ENCODE peak calls at places on chromosome 2, in four cellular contexts. One of them, this sample, is unnamed.
A peak's percentile ranks its signal among the peaks of the same experiment; 100 is the strongest.

GRCh38 chr2:7281348-7281747 is 364.1 kb downstream of the RNF144A start:
- DNase-seq in AG09309: no peak
- DNase-seq in right lobe of liver: no peak
- DNase-seq in T47D: no peak
- DNase-seq in this sample: no peak

GRCh38 chr2:45607701-45608100 is 3.4 kb downstream of the SRBD1 start:
- DNase-seq in AG09309: no peak
- DNase-seq in right lobe of liver: no peak
- DNase-seq in T47D: peak; percentile 49
- DNase-seq in this sample: no peak

GRCh38 chr2:174322139-174322538 is 12.6 kb upstream of the SP9 start:
- DNase-seq in AG09309: no peak
- DNase-seq in right lobe of liver: no peak
- DNase-seq in T47D: no peak
- DNase-seq in this sample: no peak

GRCh38 chr2:27407798-27408491 is 1.4 kb downstream of the PPM1G start:
- DNase-seq in AG09309: no peak
- DNase-seq in right lobe of liver: no peak
- DNase-seq in T47D: peak; percentile 57
- DNase-seq in this sample: no peak

GRCh38 chr2:230661072-230661957 is 51.3 kb upstream of the CAB39 start:
- DNase-seq in AG09309: no peak
- DNase-seq in right lobe of liver: no peak
- DNase-seq in T47D: no peak
- DNase-seq in this sample: no peak

GRCh38 chr2:220533485-220533884 is 906.1 kb downstream of the SLC4A3 start:
- DNase-seq in AG09309: no peak
- DNase-seq in right lobe of liver: peak; percentile 20
- DNase-seq in T47D: peak; percentile 77
- DNase-seq in this sample: no peak

GRCh38 chr2:201234167-201235139 is 25.9 kb upstream of the CASP8 start:
- DNase-seq in AG09309: no peak
- DNase-seq in right lobe of liver: no peak
- DNase-seq in T47D: no peak
- DNase-seq in this sample: peak; percentile 24

GRCh38 chr2:137123241-137123640 is 357.9 kb downstream of the THSD7B start:
- DNase-seq in AG09309: peak; percentile 21
- DNase-seq in right lobe of liver: no peak
- DNase-seq in T47D: no peak
- DNase-seq in this sample: no peak

GRCh38 chr2:55901322-55901721 is 22.3 kb downstream of the EFEMP1 start:
- DNase-seq in AG09309: no peak
- DNase-seq in right lobe of liver: no peak
- DNase-seq in T47D: no peak
- DNase-seq in this sample: no peak

GRCh38 chr2:234763051-234763909 is 188.5 kb upstream of the SH3BP4 start:
- DNase-seq in AG09309: peak; percentile 33
- DNase-seq in right lobe of liver: no peak
- DNase-seq in T47D: no peak
- DNase-seq in this sample: peak; percentile 79

GRCh38 chr2:158543957-158544356 is 87.2 kb downstream of the PKP4 start:
- DNase-seq in AG09309: no peak
- DNase-seq in right lobe of liver: no peak
- DNase-seq in T47D: no peak
- DNase-seq in this sample: no peak